ENCODE peak calls at places on chromosomes 12 and 14, in four cellular contexts. D is GM12878, W is H1, T is HepG2. L is an unnamed sample.

GRCh38 chr12:66066071-66066928 is 64.2 kb downstream of the LLPH start:
- DNase-seq in W (no peak), T (peak; percentile 78), D (peak; percentile 75), L (peak; percentile 62)

GRCh38 chr14:73752297-73752992 is 38.3 kb upstream of the PNMA1 start:
- DNase-seq in T (no peak), D (no peak), W (no peak), L (no peak)

GRCh38 chr12:29562167-29562776 is 64.8 kb upstream of the OVCH1 start:
- DNase-seq in D (no peak), T (no peak), W (no peak), L (no peak)

GRCh38 chr12:124489220-124489619 is 78.2 kb downstream of the NCOR2 start:
- DNase-seq in W (no peak), D (no peak), T (no peak), L (no peak)

GRCh38 chr12:37672655-37673260 is 643.8 kb upstream of the ALG10B start:
- DNase-seq in W (no peak), D (no peak), T (no peak), L (no peak)

GRCh38 chr12:122726056-122726558 is 4.5 kb downstream of the HCAR1 start:
- DNase-seq in W (no peak), T (peak; percentile 69), D (peak; percentile 59), L (no peak)

GRCh38 chr14:71117839-71118743 is 210.8 kb downstream of the PCNX1 start:
- DNase-seq in W (no peak), T (peak; percentile 18), D (no peak), L (no peak)

GRCh38 chr12:120265483-120266179 is at the start of gene PXN:
- DNase-seq in W (peak; percentile 97), D (peak; percentile 28), T (peak; percentile 73), L (peak; percentile 97)

GRCh38 chr12:55934773-55935172 is 3.8 kb downstream of the DGKA start:
- DNase-seq in T (no peak), W (no peak), D (no peak), L (no peak)

GRCh38 chr14:68814376-68815287 is 21.8 kb upstream of the ZFP36L1 start:
- DNase-seq in D (peak; percentile 84), T (peak; percentile 74), W (no peak), L (peak; percentile 66)

GRCh38 chr14:77206261-77206824 is 24.7 kb downstream of the TMEM63C start:
- DNase-seq in T (no peak), D (no peak), W (no peak), L (no peak)

GRCh38 chr14:77203611-77204456 is 22.2 kb downstream of the TMEM63C start:
- DNase-seq in T (no peak), W (no peak), D (no peak), L (no peak)

GRCh38 chr14:77205566-77205965 is 24.0 kb downstream of the TMEM63C start:
- DNase-seq in D (no peak), W (no peak), T (no peak), L (no peak)

GRCh38 chr14:77204907-77205306 is 23.3 kb downstream of the TMEM63C start:
- DNase-seq in D (no peak), W (no peak), T (no peak), L (no peak)

DNA sequence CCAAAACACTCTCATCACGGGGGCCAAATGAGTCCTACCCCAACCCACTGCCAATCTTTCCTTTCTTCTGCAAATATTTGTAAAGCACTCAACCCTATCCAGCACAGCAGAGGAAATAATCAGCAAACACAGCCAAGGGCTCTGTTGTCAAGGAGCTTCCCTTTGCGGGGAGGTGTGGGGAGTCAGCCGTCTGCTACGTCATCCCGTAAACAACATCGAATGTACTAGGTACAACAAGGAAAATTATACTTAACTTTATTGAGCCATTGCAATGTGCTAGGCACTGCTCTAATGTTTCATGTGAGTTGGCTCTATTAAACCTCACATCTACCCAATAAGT is 22.8 kb downstream of the TMEM63C start:
- DNase-seq in W (no peak), D (no peak), T (no peak), L (no peak)
- TF ChIP-seq SUZ12 in W (no peak), D (no peak), T (no peak), L (no peak)

DNA sequence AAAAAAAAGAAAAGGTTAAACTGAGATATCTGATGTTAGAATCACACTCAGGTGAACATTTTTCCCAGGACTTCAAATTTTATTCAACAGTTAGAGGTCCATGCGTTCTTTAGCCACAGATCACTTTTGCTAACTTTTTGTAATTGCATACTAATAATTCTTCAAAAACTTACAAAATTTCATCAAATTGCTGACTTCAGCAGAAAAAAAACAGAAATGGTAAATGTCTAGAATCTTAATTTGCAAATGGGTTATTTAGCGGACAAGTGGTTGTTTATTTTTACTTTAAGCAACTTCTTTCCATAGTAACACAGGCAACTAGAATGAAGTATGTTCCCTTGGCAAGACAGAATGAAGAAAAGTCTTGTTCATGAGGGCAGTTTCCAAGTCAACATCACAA is 62.5 kb upstream of the SOX5 start:
- DNase-seq in W (no peak), T (no peak), D (no peak), L (no peak)
- TF ChIP-seq SUZ12 in W (no peak), T (no peak), D (no peak), L (no peak)

DNA sequence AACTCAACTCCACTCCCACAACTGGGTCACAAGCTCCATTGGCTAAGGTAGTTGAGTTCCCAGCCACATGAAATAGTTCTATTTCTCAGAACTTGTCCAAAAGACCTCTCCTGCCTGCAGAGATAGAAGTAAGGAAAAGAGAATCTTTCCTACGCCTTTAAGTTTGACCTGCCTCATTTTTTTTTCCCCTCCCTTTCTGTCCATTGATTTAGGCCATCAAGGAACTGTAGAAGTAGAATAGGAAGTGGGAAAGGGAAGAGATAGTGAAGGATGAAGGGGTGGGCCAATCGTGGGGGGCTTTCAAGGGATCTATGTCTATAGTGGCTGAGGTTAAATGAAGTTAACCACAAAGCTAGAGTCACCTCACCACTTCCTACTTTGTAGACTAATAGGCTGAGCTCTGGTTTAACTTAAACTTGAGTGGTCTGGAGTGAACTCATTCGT is 13.8 kb upstream of the NUDT4 start:
- DNase-seq in T (no peak), D (no peak), W (no peak), L (no peak)
- TF ChIP-seq SUZ12 in T (no peak), D (no peak), W (no peak), L (no peak)

GRCh38 chr12:95096378-95096777 is 23.0 kb upstream of the NR2C1 start:
- DNase-seq in D (no peak), W (no peak), T (no peak), L (no peak)

GRCh38 chr12:95100264-95101190 is 27.1 kb upstream of the NR2C1 start:
- DNase-seq in W (no peak), T (no peak), D (no peak), L (no peak)

GRCh38 chr12:95099270-95099790 is 25.9 kb upstream of the NR2C1 start:
- DNase-seq in D (no peak), T (no peak), W (no peak), L (no peak)

DNA sequence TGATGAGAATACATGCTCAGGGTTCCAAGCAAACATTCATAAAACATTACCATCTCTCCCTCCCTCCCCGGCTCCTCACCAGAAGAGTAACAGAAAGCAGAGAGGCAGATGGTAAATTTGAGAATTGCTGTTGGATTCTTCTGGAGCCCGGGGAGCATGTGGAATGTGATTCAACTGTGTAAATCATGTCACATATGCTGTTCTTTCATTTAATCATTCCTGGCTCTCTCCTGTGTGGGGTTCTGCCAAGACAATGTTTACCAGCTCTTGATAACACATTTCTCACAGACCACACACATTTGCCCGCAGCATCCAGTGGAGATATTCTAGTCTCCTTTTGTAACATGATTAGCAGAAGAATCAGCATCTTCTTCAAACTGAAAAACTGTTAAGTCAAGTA is 23.4 kb upstream of the NR2C1 start:
- DNase-seq in D (no peak), T (no peak), W (no peak), L (no peak)
- TF ChIP-seq SUZ12 in D (no peak), T (no peak), W (no peak), L (no peak)

GRCh38 chr14:96423446-96424103 is 31.6 kb downstream of the AK7 start:
- DNase-seq in W (no peak), T (no peak), D (no peak), L (no peak)

GRCh38 chr14:96423012-96423411 is 31.1 kb downstream of the AK7 start:
- DNase-seq in D (no peak), T (no peak), W (no peak), L (no peak)

GRCh38 chr14:96421236-96421635 is 29.3 kb downstream of the AK7 start:
- DNase-seq in D (no peak), W (no peak), T (no peak), L (no peak)

GRCh38 chr14:96424104-96424989 is 32.4 kb downstream of the AK7 start:
- DNase-seq in W (no peak), D (peak; percentile 45), T (peak; percentile 71), L (peak; percentile 58)
- TF ChIP-seq SUZ12 in W (no peak), D (no peak), T (no peak), L (no peak)

GRCh38 chr14:101781240-101782061 is 19.9 kb downstream of the PPP2R5C start:
- DNase-seq in W (peak; percentile 58), T (no peak), D (no peak), L (no peak)
- TF ChIP-seq SUZ12 in W (no peak), T (no peak), D (peak; percentile 51), L (no peak)

GRCh38 chr12:11651785-11652184 is 2.3 kb downstream of the ETV6 start:
- DNase-seq in W (no peak), D (no peak), T (no peak), L (no peak)
- TF ChIP-seq SUZ12 in W (no peak), D (no peak), T (no peak), L (no peak)